ENCODE peak calls at places on chromosomes 4 and X, in seven cellular contexts. C is A549; P is left ventricle myocardium superior; N is activated T-helper 1 cell treated with anti-CD3 and anti-CD28 coated beads, Interleukin-12 subunit alpha, Interleukin-12 subunit beta, Interleukin-2, Interleukin-4 antibody, amounts not matched to agents 30 ng/mL and 10 ng/mL and 1 ng/mL, durations not matched to agents 14 hours and 24 hours and 36 hours; L is heart right ventricle; Q is RKO; X is AG20443. T is an unnamed sample.

GRCh38 chrX:2463973-2464676 is 36.7 kb downstream of the DHRSX start:
- DNase-seq in C (peak), X (no peak), P (no peak), L (no peak), Q (peak), N (no peak), T (no peak)

GRCh38 chrX:276588-277171 is 4.5 kb upstream of the PLCXD1 start:
- DNase-seq in N (no peak), Q (peak), L (no peak), P (peak), C (peak), X (peak), T (no peak)

GRCh38 chr4:92629302-92629701 is 325.5 kb downstream of the GRID2 start:
- DNase-seq in X (no peak), C (no peak), Q (no peak), L (no peak), N (no peak), P (no peak), T (no peak)

GRCh38 chr4:8439914-8440490 is 521 bp downstream of the ACOX3 start:
- DNase-seq in C (no peak), N (no peak), L (no peak), P (no peak), Q (peak), X (no peak), T (no peak)

GRCh38 chr4:722851-723360 is 17.3 kb downstream of the PCGF3 start:
- DNase-seq in Q (no peak), L (no peak), N (no peak), C (no peak), X (no peak), P (no peak), T (no peak)

GRCh38 chr4:173332963-173333657 is 1.0 kb downstream of the HMGB2 start:
- DNase-seq in C (no peak), Q (peak), L (no peak), X (no peak), N (no peak), P (no peak), T (peak)

GRCh38 chrX:16578218-16578617 is 71.7 kb upstream of the S100G start:
- DNase-seq in P (no peak), Q (peak), L (no peak), X (peak), N (no peak), C (no peak), T (no peak)

GRCh38 chrX:134585446-134585845 is 72.8 kb downstream of the PLAC1 start:
- DNase-seq in N (no peak), P (no peak), L (no peak), C (no peak), X (no peak), Q (no peak), T (no peak)

GRCh38 chr4:139522457-139522856 is 33.6 kb downstream of the SETD7 start:
- DNase-seq in N (no peak), P (peak), C (no peak), Q (no peak), X (no peak), L (no peak), T (no peak)

GRCh38 chr4:182578402-182578801 is 335.2 kb downstream of the TENM3 start:
- DNase-seq in L (no peak), P (no peak), Q (peak), N (no peak), C (no peak), X (peak), T (no peak)

T was measured in effector CD4-positive, alpha-beta T cell.